ENCODE peak calls at places on chromosomes 7 and 10, in five cellular contexts. V is heart left ventricle, C is tibial nerve, Y is PC-3, Q is breast epithelium. Z is an unnamed sample.

GRCh38 chr7:7176421-7177043 is 5.8 kb upstream of the C1GALT1 start:
- DNase-seq in Q (no peak), Y (peak; percentile 84), C (peak; percentile 21), V (no peak), Z (peak; percentile 75)

GRCh38 chr7:65731129-65731528 is 141.7 kb upstream of the VKORC1L1 start:
- DNase-seq in C (no peak), V (no peak), Y (no peak), Q (no peak), Z (no peak)

GRCh38 chr7:37322831-37323230 is 125.8 kb downstream of the ELMO1 start:
- DNase-seq in V (no peak), Q (no peak), C (no peak), Y (no peak), Z (no peak)

GRCh38 chr7:97004931-97005763 is at the start of gene DLX6:
- DNase-seq in Y (no peak), V (no peak), C (no peak), Q (no peak), Z (no peak)

GRCh38 chr7:40506158-40506557 is 371.4 kb downstream of the SUGCT start:
- DNase-seq in C (no peak), Y (no peak), Q (no peak), V (no peak), Z (no peak)

GRCh38 chr7:20778063-20778721 is 8.5 kb downstream of the SP8 start:
- DNase-seq in C (no peak), Y (peak; percentile 49), Q (no peak), V (no peak), Z (no peak)

GRCh38 chr10:99630991-99631390 is 10.8 kb upstream of the SLC25A28 start:
- DNase-seq in Q (no peak), Y (no peak), C (no peak), V (no peak), Z (no peak)

GRCh38 chr7:30268666-30269065 is 15.7 kb upstream of the ZNRF2 start:
- DNase-seq in V (no peak), Q (no peak), Y (no peak), C (no peak), Z (no peak)

GRCh38 chr7:140273417-140273816 is 96.6 kb upstream of the KDM7A start:
- DNase-seq in V (no peak), Y (no peak), Q (no peak), C (no peak), Z (no peak)

GRCh38 chr7:5408777-5409176 is 14.9 kb downstream of the TNRC18 start:
- DNase-seq in C (no peak), Q (no peak), V (no peak), Y (peak; percentile 66), Z (no peak)

GRCh38 chr10:86100581-86101061 is 266.0 kb downstream of the GRID1 start:
- DNase-seq in V (no peak), Y (peak; percentile 23), C (no peak), Q (no peak), Z (no peak)

GRCh38 chr10:80739963-80740715 is 202.4 kb downstream of the SH2D4B start:
- DNase-seq in Y (no peak), Q (no peak), V (no peak), C (no peak), Z (no peak)

GRCh38 chr7:22430457-22430856 is 69.5 kb downstream of the STEAP1B start:
- DNase-seq in Q (no peak), V (no peak), Y (peak; percentile 20), C (no peak), Z (peak; percentile 92)

GRCh38 chr10:97412891-97413304 is 11.8 kb upstream of the RRP12 start:
- DNase-seq in Q (no peak), Y (peak; percentile 59), C (no peak), V (no peak), Z (peak; percentile 99)

GRCh38 chr10:103241262-103242011 is 4.2 kb upstream of the RPEL1 start:
- DNase-seq in V (no peak), C (no peak), Q (peak; percentile 56), Y (peak; percentile 98), Z (peak; percentile 93)

GRCh38 chr10:110461088-110461487 is 36.6 kb upstream of the DUSP5 start:
- DNase-seq in Y (no peak), Q (no peak), V (no peak), C (no peak), Z (no peak)

GRCh38 chr7:80134536-80135305 is at the start of gene GNAI1:
- DNase-seq in C (no peak), Y (peak; percentile 81), Q (peak; percentile 23), V (peak; percentile 84), Z (peak; percentile 70)

GRCh38 chr10:8312861-8313260 is 258.4 kb downstream of the GATA3 start:
- DNase-seq in C (no peak), Y (peak; percentile 77), Q (no peak), V (no peak), Z (no peak)

GRCh38 chr10:95308389-95309302 is 17.8 kb upstream of the PDLIM1 start:
- DNase-seq in Q (peak; percentile 80), V (peak; percentile 79), Y (peak; percentile 97), C (peak; percentile 87), Z (peak; percentile 75)

GRCh38 chr7:148698397-148699023 is at the start of gene CUL1:
- DNase-seq in V (peak; percentile 94), Q (peak; percentile 81), C (peak; percentile 69), Y (peak; percentile 66), Z (no peak)

GRCh38 chr7:85454904-85455303 is 268.0 kb upstream of the SEMA3D start:
- DNase-seq in C (no peak), Q (no peak), Y (no peak), V (no peak), Z (no peak)

GRCh38 chr7:138243430-138243829 is 167.2 kb downstream of the AKR1D1 start:
- DNase-seq in Q (no peak), Y (peak; percentile 35), V (no peak), C (no peak), Z (no peak)

GRCh38 chr10:113987805-113988204 is 55.9 kb upstream of the ADRB1 start:
- DNase-seq in C (peak; percentile 50), V (no peak), Y (peak; percentile 64), Q (no peak), Z (no peak)

GRCh38 chr7:70143089-70144044 is 545.1 kb downstream of the AUTS2 start:
- DNase-seq in Y (no peak), V (no peak), Q (no peak), C (no peak), Z (peak; percentile 10)

GRCh38 chr7:40077849-40078248 is 56.6 kb downstream of the MPLKIP start:
- DNase-seq in C (no peak), Q (no peak), Y (no peak), V (no peak), Z (no peak)

GRCh38 chr7:106535234-106536026 is 125.5 kb downstream of the CCDC71L start:
- DNase-seq in Q (no peak), V (no peak), Y (no peak), C (no peak), Z (peak; percentile 40)

GRCh38 chr10:47047577-47048532 is 136.6 kb downstream of the PTPN20 start:
- DNase-seq in Y (peak; percentile 74), Q (no peak), V (peak; percentile 87), C (peak; percentile 76), Z (peak; percentile 6)

GRCh38 chr7:150848111-150848510 is 4.2 kb upstream of the AOC1 start:
- DNase-seq in V (no peak), Q (no peak), C (no peak), Y (no peak), Z (no peak)

GRCh38 chr10:73910401-73910763 is 550 bp upstream of the PLAU start:
- DNase-seq in Y (peak; percentile 69), V (no peak), C (no peak), Q (no peak), Z (no peak)

GRCh38 chr10:131059881-131060280 is 251.6 kb downstream of the TCERG1L start:
- DNase-seq in Y (no peak), Q (no peak), V (no peak), C (no peak), Z (no peak)

DNA sequence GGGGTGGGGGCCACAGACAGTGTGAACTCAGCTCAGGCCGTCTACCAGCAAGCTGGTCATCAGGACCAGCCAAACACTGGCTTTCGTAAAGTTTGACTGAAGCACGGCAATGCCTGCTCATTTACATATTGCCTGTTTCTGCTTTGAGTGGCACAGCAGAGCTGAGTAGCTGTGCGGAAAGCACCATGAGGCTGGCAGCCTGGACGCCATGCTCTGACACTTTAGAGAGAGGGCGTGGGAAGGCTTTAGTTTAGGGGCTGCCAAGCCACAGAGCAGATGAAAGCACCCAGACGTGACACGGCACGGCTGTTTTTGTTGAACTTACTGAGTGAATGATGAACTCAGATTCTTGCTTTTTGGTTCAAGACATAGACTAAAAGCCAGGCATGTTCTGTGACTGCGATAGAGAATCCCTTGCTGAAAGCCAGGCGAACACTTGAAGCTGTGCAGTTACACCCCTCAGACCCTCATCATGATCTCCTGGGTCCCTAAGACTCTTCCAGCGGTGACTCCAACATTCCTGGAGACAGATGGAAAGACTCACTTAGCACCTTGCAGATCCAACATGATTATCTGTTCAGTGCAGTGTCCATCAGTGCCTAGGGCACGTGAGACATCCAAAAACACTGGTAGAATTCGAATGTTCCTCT is 182.1 kb downstream of the ZMYND11 start:
- DNase-seq in C (no peak), Q (no peak), V (no peak), Y (no peak), Z (no peak)
- H3K27ac ChIP-seq in C (no peak overlapping the region), Q (no peak overlapping the region), V (no peak overlapping the region), Y (no peak overlapping the region), Z (no peak overlapping the region)

GRCh38 chr7:26656735-26657134 is 207.7 kb downstream of the SKAP2 start:
- DNase-seq in C (no peak), Q (no peak), V (no peak), Y (no peak), Z (no peak)
- H3K27ac ChIP-seq in C (no peak overlapping the region), Q (no peak overlapping the region), V (no peak overlapping the region), Y (no peak overlapping the region), Z (no peak overlapping the region)

GRCh38 chr10:71145352-71145945 is 66.9 kb upstream of the UNC5B start:
- DNase-seq in Y (no peak), V (no peak), Q (no peak), C (no peak), Z (no peak)

GRCh38 chr10:71141528-71141927 is 70.8 kb upstream of the UNC5B start:
- DNase-seq in Y (no peak), Q (no peak), C (no peak), V (no peak), Z (no peak)

GRCh38 chr10:71144824-71145223 is 67.5 kb upstream of the UNC5B start:
- DNase-seq in V (no peak), C (no peak), Y (no peak), Q (no peak), Z (no peak)

GRCh38 chr10:71143610-71144009 is 68.8 kb upstream of the UNC5B start:
- DNase-seq in C (no peak), Y (no peak), V (no peak), Q (peak; percentile 27), Z (no peak)

GRCh38 chr10:71143170-71143569 is 69.2 kb upstream of the UNC5B start:
- DNase-seq in V (no peak), Y (no peak), C (no peak), Q (no peak), Z (no peak)
- H3K27ac ChIP-seq in V (no peak overlapping the region), Y (no peak overlapping the region), C (no peak overlapping the region), Q (no peak overlapping the region), Z (no peak overlapping the region)

GRCh38 chr10:127386606-127387327 is 162.3 kb upstream of the NPS start:
- DNase-seq in C (no peak), Y (no peak), Q (no peak), V (no peak), Z (no peak)

GRCh38 chr10:127392351-127393235 is 156.5 kb upstream of the NPS start:
- DNase-seq in C (peak; percentile 37), Y (no peak), Q (no peak), V (no peak), Z (no peak)

GRCh38 chr10:127391875-127392274 is 157.2 kb upstream of the NPS start:
- DNase-seq in V (no peak), C (no peak), Q (no peak), Y (no peak), Z (no peak)
- H3K27ac ChIP-seq in V (no peak overlapping the region), C (peak overlapping the region; percentile 72), Q (no peak overlapping the region), Y (no peak overlapping the region), Z (no peak overlapping the region)

Z was measured in epithelial cell of prostate.